ENCODE peak calls at places on chromosomes 12 and 14, in five cellular contexts. A is GM20000, O is HTR-8/SVneo, P is fibroblast of lung, C is WERI-Rb-1. J is an unnamed sample.

GRCh38 chr12:124610021-124610606 is 42.7 kb upstream of the NCOR2 start:
- DNase-seq in P (no peak), O (no peak), A (no peak), C (no peak), J (no peak)

GRCh38 chr12:115433014-115433634 is 749.1 kb upstream of the TBX3 start:
- DNase-seq in O (no peak), P (no peak), C (no peak), A (no peak), J (no peak)

GRCh38 chr14:52400846-52401245 is 86.7 kb downstream of the PTGER2 start:
- DNase-seq in C (no peak), O (no peak), P (no peak), A (no peak), J (no peak)

GRCh38 chr14:22994762-22995275 is 12.5 kb upstream of the AJUBA start:
- DNase-seq in A (peak), C (peak), P (peak), O (no peak), J (no peak)

GRCh38 chr12:124388679-124389536 is 94.0 kb downstream of the RFLNA start:
- DNase-seq in A (peak), C (peak), O (no peak), P (peak), J (no peak)

GRCh38 chr14:22545842-22546721 is 42.9 kb downstream of the DAD1 start:
- DNase-seq in C (no peak), A (no peak), P (peak), O (no peak), J (peak)

GRCh38 chr14:20503905-20504304 is 1.4 kb upstream of the RNASE10 start:
- DNase-seq in C (no peak), O (no peak), P (no peak), A (no peak), J (no peak)

GRCh38 chr12:70852416-70853150 is 68.0 kb downstream of the PTPRR start:
- DNase-seq in C (peak), A (no peak), O (no peak), P (no peak), J (no peak)

GRCh38 chr14:68785817-68786490 is 6.9 kb downstream of the ZFP36L1 start:
- DNase-seq in O (no peak), A (no peak), C (no peak), P (peak), J (no peak)

GRCh38 chr14:76937181-76938091 is 91.1 kb downstream of the IRF2BPL start:
- DNase-seq in P (peak), C (no peak), A (no peak), O (peak), J (no peak)

GRCh38 chr12:74401035-74401434 is 136.6 kb upstream of the ATXN7L3B start:
- DNase-seq in A (no peak), P (no peak), O (no peak), C (no peak), J (no peak)

J was measured in retinal pigment epithelial cell.